ENCODE peak calls at places on chromosome 6, in four cellular contexts. M is endothelial cell of umbilical vein, D is lower lobe of right lung, X is pancreas. U is an unnamed sample.

GRCh38 chr6:80872194-80872950 is 765.9 kb downstream of the BCKDHB start:
- DNase-seq in X (no peak), M (no peak), D (no peak), U (no peak)

GRCh38 chr6:157892363-157892878 is 69.4 kb downstream of the SNX9 start:
- DNase-seq in M (no peak), D (no peak), X (no peak), U (no peak)

GRCh38 chr6:161437851-161438250 is 164.0 kb upstream of the AGPAT4 start:
- DNase-seq in X (no peak), M (no peak), D (no peak), U (no peak)

GRCh38 chr6:56840467-56841371 is 114.2 kb upstream of the BEND6 start:
- DNase-seq in M (peak; percentile 88), D (no peak), X (no peak), U (peak; percentile 73)

GRCh38 chr6:41036188-41036587 is 2.8 kb downstream of the UNC5CL start:
- DNase-seq in M (no peak), X (peak; percentile 51), D (no peak), U (peak; percentile 90)

GRCh38 chr6:168029459-168030217 is 32.2 kb downstream of the KIF25 start:
- DNase-seq in D (peak; percentile 46), X (no peak), M (no peak), U (peak; percentile 50)

GRCh38 chr6:97304701-97305100 is 21.7 kb upstream of the MMS22L start:
- DNase-seq in D (no peak), M (no peak), X (no peak), U (peak; percentile 7)

GRCh38 chr6:169391473-169392071 is 137.9 kb upstream of the THBS2 start:
- DNase-seq in M (no peak), D (no peak), X (no peak), U (no peak)

GRCh38 chr6:31308050-31308844 is 36.4 kb upstream of the HLA-C start:
- DNase-seq in D (peak; percentile 93), M (no peak), X (peak; percentile 95), U (peak; percentile 15)

GRCh38 chr6:127192911-127193503 is 73.7 kb upstream of the RNF146 start:
- DNase-seq in D (no peak), X (no peak), M (peak; percentile 72), U (peak; percentile 39)

GRCh38 chr6:107711953-107712522 is 112.1 kb downstream of the SCML4 start:
- DNase-seq in M (peak; percentile 39), D (no peak), X (no peak), U (no peak)

GRCh38 chr6:163533443-163533842 is 118.9 kb downstream of the QKI start:
- DNase-seq in M (peak; percentile 54), X (no peak), D (no peak), U (peak; percentile 87)

GRCh38 chr6:7591770-7592169 is 1.8 kb downstream of the SNRNP48 start:
- DNase-seq in M (no peak), D (no peak), X (no peak), U (no peak)

GRCh38 chr6:54717849-54718455 is 128.6 kb upstream of the FAM83B start:
- DNase-seq in X (peak; percentile 72), M (peak; percentile 61), D (no peak), U (peak; percentile 86)

GRCh38 chr6:150685860-150686259 is 86.2 kb downstream of the PLEKHG1 start:
- DNase-seq in X (peak; percentile 31), D (peak; percentile 58), M (peak; percentile 23), U (peak; percentile 70)

GRCh38 chr6:47042238-47042843 is at the start of gene ADGRF1:
- DNase-seq in M (no peak), X (peak; percentile 18), D (no peak), U (peak; percentile 88)

GRCh38 chr6:7138921-7139358 is 31.2 kb downstream of the RREB1 start:
- DNase-seq in M (no peak), X (peak; percentile 79), D (peak; percentile 65), U (peak; percentile 50)

GRCh38 chr6:128586095-128586494 is 65.7 kb upstream of the PTPRK start:
- DNase-seq in M (no peak), D (no peak), X (no peak), U (no peak)

GRCh38 chr6:130724089-130724488 is 103.1 kb upstream of the SMLR1 start:
- DNase-seq in X (no peak), M (no peak), D (no peak), U (peak; percentile 22)

GRCh38 chr6:3195695-3196497 is 31.6 kb downstream of the TUBB2B start:
- DNase-seq in M (no peak), D (no peak), X (no peak), U (no peak)

GRCh38 chr6:75201901-75202672 is 3.8 kb downstream of the COL12A1 start:
- DNase-seq in M (peak; percentile 46), X (no peak), D (peak; percentile 48), U (no peak)

GRCh38 chr6:167795321-167795811 is 31.3 kb upstream of the AFDN start:
- DNase-seq in X (no peak), M (no peak), D (no peak), U (no peak)

GRCh38 chr6:136846046-136846445 is 23.7 kb downstream of the PEX7 start:
- DNase-seq in D (no peak), M (peak; percentile 55), X (peak; percentile 51), U (peak; percentile 64)

GRCh38 chr6:16482702-16483314 is 244.4 kb downstream of the GMPR start:
- DNase-seq in M (no peak), D (no peak), X (no peak), U (no peak)

GRCh38 chr6:117739869-117740268 is 64.6 kb downstream of the NUS1 start:
- DNase-seq in X (no peak), D (no peak), M (no peak), U (no peak)

GRCh38 chr6:21664263-21665081 is 70.9 kb downstream of the SOX4 start:
- DNase-seq in X (peak; percentile 12), D (peak; percentile 53), M (peak; percentile 61), U (no peak)

GRCh38 chr6:24911983-24912382 is 23.8 kb downstream of the RIPOR2 start:
- DNase-seq in M (no peak), D (no peak), X (no peak), U (no peak)

GRCh38 chr6:24919404-24919892 is 16.3 kb downstream of the RIPOR2 start:
- DNase-seq in M (no peak), X (no peak), D (no peak), U (no peak)

GRCh38 chr6:24918641-24919403 is 16.9 kb downstream of the RIPOR2 start:
- DNase-seq in M (no peak), D (no peak), X (no peak), U (no peak)

GRCh38 chr6:24910850-24911712 is 24.7 kb downstream of the RIPOR2 start:
- DNase-seq in D (peak; percentile 78), X (peak; percentile 45), M (peak; percentile 23), U (peak; percentile 3)

GRCh38 chr6:24916496-24916895 is 19.3 kb downstream of the RIPOR2 start:
- DNase-seq in X (no peak), M (no peak), D (no peak), U (no peak)
- H3K4me3 ChIP-seq in X (no peak overlapping the region), M (no peak overlapping the region), D (no peak overlapping the region), U (no peak overlapping the region)

DNA sequence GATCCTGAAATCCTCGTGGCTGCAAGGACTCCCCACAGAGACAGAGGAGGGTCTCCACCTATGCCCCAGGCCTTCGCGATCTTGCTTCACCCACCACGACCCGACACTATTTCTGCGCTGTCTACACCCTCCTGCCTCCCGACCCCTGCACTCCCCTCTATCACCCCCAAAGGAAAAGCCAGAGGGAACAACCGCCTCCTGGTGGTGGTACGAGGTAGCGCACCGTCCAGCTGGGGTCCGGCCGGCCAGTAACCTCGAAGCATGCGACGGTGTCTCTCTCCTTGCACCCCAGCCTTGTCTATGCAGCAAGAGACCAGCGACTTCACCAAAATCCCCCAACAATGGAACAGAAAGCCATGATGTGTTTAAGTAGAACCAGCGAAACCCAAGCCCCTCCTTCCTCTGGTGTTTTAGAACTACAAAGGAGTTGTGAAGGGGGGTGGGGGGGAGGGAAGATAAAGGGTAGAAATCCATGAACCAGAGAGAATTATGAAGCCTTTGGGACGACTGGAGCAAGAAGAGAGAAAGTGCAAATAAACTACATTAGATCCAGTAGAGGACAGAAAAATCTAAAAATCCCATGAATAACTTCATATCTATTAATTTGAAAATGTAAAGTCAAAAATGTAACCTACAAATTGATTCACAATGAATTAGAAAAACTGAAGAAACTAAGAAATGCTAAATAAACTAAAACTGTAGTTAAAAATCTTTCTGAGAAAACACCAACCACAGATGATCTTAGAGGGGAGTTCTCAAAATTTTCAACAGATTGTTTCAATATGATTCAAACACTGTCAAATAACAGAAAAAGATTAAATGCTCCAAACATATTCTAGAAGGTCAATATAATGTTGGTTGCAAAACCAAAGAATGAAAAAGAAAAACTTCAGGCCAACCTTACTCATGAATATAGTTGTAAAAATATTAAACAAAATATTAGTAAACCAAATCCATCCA is 168.0 kb downstream of the CDK19 start:
- DNase-seq in X (no peak), M (no peak), D (no peak), U (no peak)
- TF ChIP-seq CTCF in X (no peak), M (peak; percentile 46), D (peak; percentile 24), U (peak; percentile 29)

GRCh38 chr6:145904878-145905277 is 59.3 kb downstream of the SHPRH start:
- DNase-seq in X (no peak), M (no peak), D (no peak), U (no peak)
- H3K36me3 ChIP-seq in X (peaks cover 19% of the 10 kb centered on the region), M (peaks cover 5% of the 10 kb centered on the region), D (peaks cover 54% of the 10 kb centered on the region), U (no peaks in the 10 kb centered on the region)

DNA sequence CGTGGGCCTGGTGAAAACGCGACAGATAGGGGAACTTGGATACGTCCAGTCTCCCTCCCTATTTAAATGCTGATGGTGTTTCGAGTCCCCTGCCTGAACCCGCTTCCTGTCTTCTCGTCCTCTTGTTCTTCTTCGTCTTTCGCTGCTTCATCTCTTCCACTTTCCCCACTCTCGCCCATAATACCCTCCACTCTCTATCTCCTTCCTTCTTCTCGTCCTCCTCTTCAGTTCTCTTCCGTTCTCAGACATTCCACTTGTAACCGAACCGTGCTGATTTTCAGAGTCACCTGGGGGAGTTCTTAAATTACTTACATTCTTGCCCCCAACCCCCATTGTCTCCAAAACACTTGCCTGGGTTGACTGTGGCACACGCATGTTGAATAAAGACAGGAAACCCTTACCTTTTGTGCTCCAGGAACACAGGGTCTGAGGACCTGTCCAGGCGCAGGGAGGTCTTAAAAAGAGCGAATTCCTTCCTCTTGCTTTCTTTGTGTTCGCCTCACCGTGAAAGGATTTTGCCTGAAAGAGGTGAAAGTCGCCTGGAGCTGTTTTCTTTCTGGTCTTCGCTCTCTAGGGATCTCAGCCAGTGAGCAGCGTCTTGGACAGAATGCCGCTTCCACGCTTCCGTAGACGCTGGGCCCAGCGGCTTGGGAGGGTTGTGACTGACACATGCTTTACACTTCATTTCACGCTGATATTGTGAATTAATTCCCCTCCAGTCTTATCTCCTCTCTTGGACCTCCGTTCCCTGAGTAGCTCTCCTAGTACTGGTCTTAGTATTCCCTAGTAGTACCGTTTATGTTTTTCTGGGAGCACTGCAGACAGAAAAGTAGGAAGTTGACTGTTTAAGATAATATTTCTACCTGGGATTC is 184.0 kb downstream of the GPX5 start:
- DNase-seq in M (no peak), D (no peak), X (no peak), U (no peak)
- H3K4me3 ChIP-seq in M (peak overlapping the region; percentile 1), D (no peak overlapping the region), X (no peak overlapping the region), U (no peak overlapping the region)